ENCODE peak calls at places on chromosomes 1 and 21, in nine cellular contexts. One of them, this sample, is unnamed.

GRCh38 chr21:45950740-45951515 is 30.6 kb upstream of the COL6A1 start:
- DNase-seq in HT1080: peak; percentile 42
- DNase-seq in fibroblast of the aortic adventitia: peak; percentile 59
- DNase-seq in activated CD4-positive, alpha-beta T cell treated with anti-CD3 and anti-CD28 coated beads for 48 hours: no peak
- DNase-seq in GM12891: no peak
- DNase-seq in upper lobe of right lung: no peak
- DNase-seq in T-helper 2 cell treated with Interferon-gamma antibody and Interleukin-4, amounts not matched to agents 5 μg/mL and 100 μg/mL, for 36 hours: no peak
- DNase-seq in T1000: no peak
- DNase-seq in heart right ventricle: peak; percentile 56
- DNase-seq in this sample: no peak

GRCh38 chr1:37793773-37794371 is at the start of gene MANEAL:
- DNase-seq in upper lobe of right lung: peak; percentile 82
- DNase-seq in HT1080: peak; percentile 20
- DNase-seq in heart right ventricle: peak; percentile 42
- DNase-seq in GM12891: peak; percentile 72
- DNase-seq in T-helper 2 cell treated with Interferon-gamma antibody and Interleukin-4, amounts not matched to agents 5 μg/mL and 100 μg/mL, for 36 hours: peak; percentile 37
- DNase-seq in fibroblast of the aortic adventitia: peak; percentile 38
- DNase-seq in activated CD4-positive, alpha-beta T cell treated with anti-CD3 and anti-CD28 coated beads for 48 hours: peak; percentile 53
- DNase-seq in T1000: peak; percentile 54
- DNase-seq in this sample: peak; percentile 59

GRCh38 chr1:109661391-109661790 is 5.5 kb downstream of the GSTM4 start:
- DNase-seq in heart right ventricle: no peak
- DNase-seq in T-helper 2 cell treated with Interferon-gamma antibody and Interleukin-4, amounts not matched to agents 5 μg/mL and 100 μg/mL, for 36 hours: no peak
- DNase-seq in upper lobe of right lung: no peak
- DNase-seq in activated CD4-positive, alpha-beta T cell treated with anti-CD3 and anti-CD28 coated beads for 48 hours: no peak
- DNase-seq in GM12891: no peak
- DNase-seq in T1000: no peak
- DNase-seq in HT1080: no peak
- DNase-seq in fibroblast of the aortic adventitia: no peak
- DNase-seq in this sample: no peak

GRCh38 chr1:227929746-227930472 is 17.8 kb downstream of the WNT9A start:
- DNase-seq in upper lobe of right lung: no peak
- DNase-seq in HT1080: no peak
- DNase-seq in fibroblast of the aortic adventitia: no peak
- DNase-seq in T1000: no peak
- DNase-seq in GM12891: no peak
- DNase-seq in heart right ventricle: no peak
- DNase-seq in T-helper 2 cell treated with Interferon-gamma antibody and Interleukin-4, amounts not matched to agents 5 μg/mL and 100 μg/mL, for 36 hours: no peak
- DNase-seq in activated CD4-positive, alpha-beta T cell treated with anti-CD3 and anti-CD28 coated beads for 48 hours: no peak
- DNase-seq in this sample: no peak

GRCh38 chr1:230825804-230826160 is 42.5 kb downstream of the C1orf198 start:
- DNase-seq in GM12891: no peak
- DNase-seq in T1000: no peak
- DNase-seq in heart right ventricle: no peak
- DNase-seq in T-helper 2 cell treated with Interferon-gamma antibody and Interleukin-4, amounts not matched to agents 5 μg/mL and 100 μg/mL, for 36 hours: no peak
- DNase-seq in upper lobe of right lung: no peak
- DNase-seq in activated CD4-positive, alpha-beta T cell treated with anti-CD3 and anti-CD28 coated beads for 48 hours: no peak
- DNase-seq in HT1080: no peak
- DNase-seq in fibroblast of the aortic adventitia: peak; percentile 74
- DNase-seq in this sample: no peak

GRCh38 chr21:39904457-39904856 is 37.2 kb downstream of the PCP4 start:
- DNase-seq in upper lobe of right lung: no peak
- DNase-seq in activated CD4-positive, alpha-beta T cell treated with anti-CD3 and anti-CD28 coated beads for 48 hours: no peak
- DNase-seq in heart right ventricle: no peak
- DNase-seq in GM12891: no peak
- DNase-seq in T1000: no peak
- DNase-seq in T-helper 2 cell treated with Interferon-gamma antibody and Interleukin-4, amounts not matched to agents 5 μg/mL and 100 μg/mL, for 36 hours: no peak
- DNase-seq in HT1080: no peak
- DNase-seq in fibroblast of the aortic adventitia: no peak
- DNase-seq in this sample: no peak

GRCh38 chr1:15939181-15940109 is 36.5 kb downstream of the ZBTB17 start:
- DNase-seq in activated CD4-positive, alpha-beta T cell treated with anti-CD3 and anti-CD28 coated beads for 48 hours: no peak
- DNase-seq in upper lobe of right lung: no peak
- DNase-seq in T1000: no peak
- DNase-seq in HT1080: no peak
- DNase-seq in GM12891: no peak
- DNase-seq in heart right ventricle: no peak
- DNase-seq in fibroblast of the aortic adventitia: no peak
- DNase-seq in T-helper 2 cell treated with Interferon-gamma antibody and Interleukin-4, amounts not matched to agents 5 μg/mL and 100 μg/mL, for 36 hours: no peak
- DNase-seq in this sample: no peak

GRCh38 chr1:54551891-54552290 is 3.9 kb downstream of the ACOT11 start:
- DNase-seq in heart right ventricle: no peak
- DNase-seq in fibroblast of the aortic adventitia: no peak
- DNase-seq in upper lobe of right lung: peak; percentile 7
- DNase-seq in HT1080: no peak
- DNase-seq in activated CD4-positive, alpha-beta T cell treated with anti-CD3 and anti-CD28 coated beads for 48 hours: no peak
- DNase-seq in T-helper 2 cell treated with Interferon-gamma antibody and Interleukin-4, amounts not matched to agents 5 μg/mL and 100 μg/mL, for 36 hours: no peak
- DNase-seq in T1000: no peak
- DNase-seq in GM12891: no peak
- DNase-seq in this sample: no peak

GRCh38 chr1:160179336-160179735 is 11.0 kb upstream of the CASQ1 start:
- DNase-seq in GM12891: no peak
- DNase-seq in T-helper 2 cell treated with Interferon-gamma antibody and Interleukin-4, amounts not matched to agents 5 μg/mL and 100 μg/mL, for 36 hours: no peak
- DNase-seq in heart right ventricle: no peak
- DNase-seq in upper lobe of right lung: no peak
- DNase-seq in activated CD4-positive, alpha-beta T cell treated with anti-CD3 and anti-CD28 coated beads for 48 hours: no peak
- DNase-seq in T1000: no peak
- DNase-seq in fibroblast of the aortic adventitia: no peak
- DNase-seq in HT1080: no peak
- DNase-seq in this sample: no peak

GRCh38 chr1:203858055-203858454 is 3.3 kb upstream of the SNRPE start:
- DNase-seq in upper lobe of right lung: no peak
- DNase-seq in T1000: peak; percentile 15
- DNase-seq in heart right ventricle: no peak
- DNase-seq in activated CD4-positive, alpha-beta T cell treated with anti-CD3 and anti-CD28 coated beads for 48 hours: no peak
- DNase-seq in GM12891: no peak
- DNase-seq in fibroblast of the aortic adventitia: peak; percentile 83
- DNase-seq in T-helper 2 cell treated with Interferon-gamma antibody and Interleukin-4, amounts not matched to agents 5 μg/mL and 100 μg/mL, for 36 hours: no peak
- DNase-seq in HT1080: peak; percentile 39
- DNase-seq in this sample: no peak

GRCh38 chr21:39661740-39662139 is 49.0 kb downstream of the B3GALT5 start:
- DNase-seq in T1000: no peak
- DNase-seq in T-helper 2 cell treated with Interferon-gamma antibody and Interleukin-4, amounts not matched to agents 5 μg/mL and 100 μg/mL, for 36 hours: no peak
- DNase-seq in upper lobe of right lung: no peak
- DNase-seq in HT1080: no peak
- DNase-seq in heart right ventricle: no peak
- DNase-seq in activated CD4-positive, alpha-beta T cell treated with anti-CD3 and anti-CD28 coated beads for 48 hours: no peak
- DNase-seq in GM12891: no peak
- DNase-seq in fibroblast of the aortic adventitia: no peak
- DNase-seq in this sample: no peak

GRCh38 chr1:6316240-6317100 is 55.6 kb upstream of the GPR153 start:
- DNase-seq in HT1080: no peak
- DNase-seq in T1000: no peak
- DNase-seq in heart right ventricle: no peak
- DNase-seq in activated CD4-positive, alpha-beta T cell treated with anti-CD3 and anti-CD28 coated beads for 48 hours: no peak
- DNase-seq in T-helper 2 cell treated with Interferon-gamma antibody and Interleukin-4, amounts not matched to agents 5 μg/mL and 100 μg/mL, for 36 hours: no peak
- DNase-seq in GM12891: no peak
- DNase-seq in fibroblast of the aortic adventitia: no peak
- DNase-seq in upper lobe of right lung: no peak
- DNase-seq in this sample: no peak

GRCh38 chr1:53552146-53552940 is 93.1 kb downstream of the DMRTB1 start:
- DNase-seq in HT1080: no peak
- DNase-seq in T-helper 2 cell treated with Interferon-gamma antibody and Interleukin-4, amounts not matched to agents 5 μg/mL and 100 μg/mL, for 36 hours: no peak
- DNase-seq in fibroblast of the aortic adventitia: no peak
- DNase-seq in heart right ventricle: no peak
- DNase-seq in activated CD4-positive, alpha-beta T cell treated with anti-CD3 and anti-CD28 coated beads for 48 hours: no peak
- DNase-seq in upper lobe of right lung: peak; percentile 57
- DNase-seq in T1000: peak; percentile 58
- DNase-seq in GM12891: no peak
- DNase-seq in this sample: no peak

GRCh38 chr1:28582248-28582615 is 9.8 kb upstream of the RAB42 start:
- DNase-seq in T-helper 2 cell treated with Interferon-gamma antibody and Interleukin-4, amounts not matched to agents 5 μg/mL and 100 μg/mL, for 36 hours: no peak
- DNase-seq in upper lobe of right lung: no peak
- DNase-seq in activated CD4-positive, alpha-beta T cell treated with anti-CD3 and anti-CD28 coated beads for 48 hours: no peak
- DNase-seq in heart right ventricle: no peak
- DNase-seq in T1000: no peak
- DNase-seq in HT1080: no peak
- DNase-seq in GM12891: no peak
- DNase-seq in fibroblast of the aortic adventitia: peak; percentile 62
- DNase-seq in this sample: no peak

GRCh38 chr1:83053446-83053845 is 945.5 kb downstream of the TTLL7 start:
- DNase-seq in fibroblast of the aortic adventitia: peak; percentile 63
- DNase-seq in T-helper 2 cell treated with Interferon-gamma antibody and Interleukin-4, amounts not matched to agents 5 μg/mL and 100 μg/mL, for 36 hours: no peak
- DNase-seq in T1000: no peak
- DNase-seq in GM12891: no peak
- DNase-seq in activated CD4-positive, alpha-beta T cell treated with anti-CD3 and anti-CD28 coated beads for 48 hours: no peak
- DNase-seq in upper lobe of right lung: no peak
- DNase-seq in HT1080: no peak
- DNase-seq in heart right ventricle: no peak
- DNase-seq in this sample: no peak

GRCh38 chr1:170967042-170967910 is 31.9 kb downstream of the MROH9 start:
- DNase-seq in T1000: no peak
- DNase-seq in heart right ventricle: no peak
- DNase-seq in upper lobe of right lung: no peak
- DNase-seq in T-helper 2 cell treated with Interferon-gamma antibody and Interleukin-4, amounts not matched to agents 5 μg/mL and 100 μg/mL, for 36 hours: no peak
- DNase-seq in activated CD4-positive, alpha-beta T cell treated with anti-CD3 and anti-CD28 coated beads for 48 hours: no peak
- DNase-seq in GM12891: peak; percentile 2
- DNase-seq in fibroblast of the aortic adventitia: peak; percentile 71
- DNase-seq in HT1080: peak; percentile 20
- DNase-seq in this sample: peak; percentile 6

GRCh38 chr1:113684153-113684541 is 75.1 kb downstream of the PHTF1 start:
- DNase-seq in upper lobe of right lung: no peak
- DNase-seq in HT1080: no peak
- DNase-seq in heart right ventricle: peak; percentile 56
- DNase-seq in T-helper 2 cell treated with Interferon-gamma antibody and Interleukin-4, amounts not matched to agents 5 μg/mL and 100 μg/mL, for 36 hours: no peak
- DNase-seq in fibroblast of the aortic adventitia: peak; percentile 70
- DNase-seq in activated CD4-positive, alpha-beta T cell treated with anti-CD3 and anti-CD28 coated beads for 48 hours: no peak
- DNase-seq in GM12891: no peak
- DNase-seq in T1000: no peak
- DNase-seq in this sample: no peak

GRCh38 chr1:40232444-40232843 is 15.3 kb upstream of the TMCO2 start:
- DNase-seq in T1000: no peak
- DNase-seq in GM12891: peak; percentile 20
- DNase-seq in activated CD4-positive, alpha-beta T cell treated with anti-CD3 and anti-CD28 coated beads for 48 hours: peak; percentile 84
- DNase-seq in T-helper 2 cell treated with Interferon-gamma antibody and Interleukin-4, amounts not matched to agents 5 μg/mL and 100 μg/mL, for 36 hours: peak; percentile 77
- DNase-seq in HT1080: no peak
- DNase-seq in heart right ventricle: no peak
- DNase-seq in fibroblast of the aortic adventitia: no peak
- DNase-seq in upper lobe of right lung: no peak
- DNase-seq in this sample: no peak

GRCh38 chr1:93815738-93816110 is 63.3 kb downstream of the DNTTIP2 start:
- DNase-seq in heart right ventricle: no peak
- DNase-seq in HT1080: no peak
- DNase-seq in T-helper 2 cell treated with Interferon-gamma antibody and Interleukin-4, amounts not matched to agents 5 μg/mL and 100 μg/mL, for 36 hours: no peak
- DNase-seq in activated CD4-positive, alpha-beta T cell treated with anti-CD3 and anti-CD28 coated beads for 48 hours: no peak
- DNase-seq in GM12891: no peak
- DNase-seq in fibroblast of the aortic adventitia: no peak
- DNase-seq in upper lobe of right lung: no peak
- DNase-seq in T1000: no peak
- DNase-seq in this sample: no peak

GRCh38 chr1:19203440-19203839 is 6.6 kb downstream of the UBR4 start:
- DNase-seq in T-helper 2 cell treated with Interferon-gamma antibody and Interleukin-4, amounts not matched to agents 5 μg/mL and 100 μg/mL, for 36 hours: no peak
- DNase-seq in HT1080: peak; percentile 75
- DNase-seq in fibroblast of the aortic adventitia: peak; percentile 94
- DNase-seq in T1000: no peak
- DNase-seq in activated CD4-positive, alpha-beta T cell treated with anti-CD3 and anti-CD28 coated beads for 48 hours: no peak
- DNase-seq in GM12891: no peak
- DNase-seq in heart right ventricle: no peak
- DNase-seq in upper lobe of right lung: no peak
- DNase-seq in this sample: no peak

GRCh38 chr21:45278156-45278911 is 9.4 kb downstream of the POFUT2 start:
- DNase-seq in heart right ventricle: no peak
- DNase-seq in GM12891: no peak
- DNase-seq in fibroblast of the aortic adventitia: no peak
- DNase-seq in upper lobe of right lung: no peak
- DNase-seq in T-helper 2 cell treated with Interferon-gamma antibody and Interleukin-4, amounts not matched to agents 5 μg/mL and 100 μg/mL, for 36 hours: no peak
- DNase-seq in activated CD4-positive, alpha-beta T cell treated with anti-CD3 and anti-CD28 coated beads for 48 hours: no peak
- DNase-seq in T1000: no peak
- DNase-seq in HT1080: no peak
- DNase-seq in this sample: no peak

GRCh38 chr1:101242331-101243050 is 5.7 kb downstream of the S1PR1 start:
- DNase-seq in upper lobe of right lung: no peak
- DNase-seq in fibroblast of the aortic adventitia: peak; percentile 49
- DNase-seq in heart right ventricle: no peak
- DNase-seq in HT1080: no peak
- DNase-seq in T1000: no peak
- DNase-seq in GM12891: no peak
- DNase-seq in T-helper 2 cell treated with Interferon-gamma antibody and Interleukin-4, amounts not matched to agents 5 μg/mL and 100 μg/mL, for 36 hours: no peak
- DNase-seq in activated CD4-positive, alpha-beta T cell treated with anti-CD3 and anti-CD28 coated beads for 48 hours: no peak
- DNase-seq in this sample: no peak

GRCh38 chr1:221602866-221603265 is 139.0 kb downstream of the DUSP10 start:
- DNase-seq in heart right ventricle: no peak
- DNase-seq in upper lobe of right lung: no peak
- DNase-seq in T-helper 2 cell treated with Interferon-gamma antibody and Interleukin-4, amounts not matched to agents 5 μg/mL and 100 μg/mL, for 36 hours: no peak
- DNase-seq in activated CD4-positive, alpha-beta T cell treated with anti-CD3 and anti-CD28 coated beads for 48 hours: no peak
- DNase-seq in fibroblast of the aortic adventitia: peak; percentile 36
- DNase-seq in HT1080: no peak
- DNase-seq in T1000: no peak
- DNase-seq in GM12891: no peak
- DNase-seq in this sample: no peak

GRCh38 chr21:37339527-37339889 is 27.1 kb upstream of the DYRK1A start:
- DNase-seq in HT1080: no peak
- DNase-seq in T1000: no peak
- DNase-seq in heart right ventricle: no peak
- DNase-seq in upper lobe of right lung: no peak
- DNase-seq in T-helper 2 cell treated with Interferon-gamma antibody and Interleukin-4, amounts not matched to agents 5 μg/mL and 100 μg/mL, for 36 hours: no peak
- DNase-seq in activated CD4-positive, alpha-beta T cell treated with anti-CD3 and anti-CD28 coated beads for 48 hours: no peak
- DNase-seq in GM12891: no peak
- DNase-seq in fibroblast of the aortic adventitia: peak; percentile 62
- DNase-seq in this sample: peak; percentile 7

GRCh38 chr1:111127923-111128643 is 11.8 kb downstream of the DRAM2 start:
- DNase-seq in T1000: no peak
- DNase-seq in HT1080: no peak
- DNase-seq in activated CD4-positive, alpha-beta T cell treated with anti-CD3 and anti-CD28 coated beads for 48 hours: no peak
- DNase-seq in GM12891: no peak
- DNase-seq in T-helper 2 cell treated with Interferon-gamma antibody and Interleukin-4, amounts not matched to agents 5 μg/mL and 100 μg/mL, for 36 hours: no peak
- DNase-seq in upper lobe of right lung: no peak
- DNase-seq in fibroblast of the aortic adventitia: no peak
- DNase-seq in heart right ventricle: no peak
- DNase-seq in this sample: no peak

GRCh38 chr1:10573446-10573845 is 98.7 kb downstream of the PEX14 start:
- DNase-seq in heart right ventricle: no peak
- DNase-seq in activated CD4-positive, alpha-beta T cell treated with anti-CD3 and anti-CD28 coated beads for 48 hours: no peak
- DNase-seq in HT1080: no peak
- DNase-seq in fibroblast of the aortic adventitia: peak; percentile 6
- DNase-seq in T-helper 2 cell treated with Interferon-gamma antibody and Interleukin-4, amounts not matched to agents 5 μg/mL and 100 μg/mL, for 36 hours: no peak
- DNase-seq in T1000: no peak
- DNase-seq in upper lobe of right lung: no peak
- DNase-seq in GM12891: no peak
- DNase-seq in this sample: no peak

GRCh38 chr21:33373451-33373850 is 29.8 kb upstream of the IFNGR2 start:
- DNase-seq in activated CD4-positive, alpha-beta T cell treated with anti-CD3 and anti-CD28 coated beads for 48 hours: no peak
- DNase-seq in fibroblast of the aortic adventitia: no peak
- DNase-seq in HT1080: no peak
- DNase-seq in heart right ventricle: no peak
- DNase-seq in T1000: no peak
- DNase-seq in GM12891: no peak
- DNase-seq in T-helper 2 cell treated with Interferon-gamma antibody and Interleukin-4, amounts not matched to agents 5 μg/mL and 100 μg/mL, for 36 hours: no peak
- DNase-seq in upper lobe of right lung: peak; percentile 45
- DNase-seq in this sample: no peak

This sample was measured in SK-N-DZ.